ENCODE peak calls at places on chromosomes 3 and 15, in six cellular contexts. One of them, this sample, is unnamed.

GRCh38 chr15:65980824-65981456 is 111.6 kb downstream of the RAB11A start:
- DNase-seq in nephron progenitor cell: peak
- DNase-seq in midbrain: peak
- DNase-seq in HepG2: peak
- DNase-seq in substantia nigra: peak
- DNase-seq in GOT3: peak
- DNase-seq in this sample: peak

GRCh38 chr3:180571831-180572578 is 30.0 kb upstream of the TTC14 start:
- DNase-seq in substantia nigra: no peak
- DNase-seq in GOT3: no peak
- DNase-seq in midbrain: no peak
- DNase-seq in HepG2: no peak
- DNase-seq in nephron progenitor cell: no peak
- DNase-seq in this sample: peak

GRCh38 chr3:116340680-116341216 is 104.5 kb downstream of the LSAMP start:
- DNase-seq in nephron progenitor cell: no peak
- DNase-seq in GOT3: no peak
- DNase-seq in HepG2: no peak
- DNase-seq in substantia nigra: no peak
- DNase-seq in midbrain: no peak
- DNase-seq in this sample: no peak

GRCh38 chr3:171950373-171950772 is 89.0 kb upstream of the FNDC3B start:
- DNase-seq in HepG2: peak
- DNase-seq in substantia nigra: no peak
- DNase-seq in nephron progenitor cell: no peak
- DNase-seq in GOT3: no peak
- DNase-seq in midbrain: no peak
- DNase-seq in this sample: no peak

GRCh38 chr3:58635371-58636285 is 30.9 kb downstream of the FAM3D start:
- DNase-seq in midbrain: no peak
- DNase-seq in HepG2: no peak
- DNase-seq in nephron progenitor cell: no peak
- DNase-seq in GOT3: no peak
- DNase-seq in substantia nigra: no peak
- DNase-seq in this sample: no peak

GRCh38 chr15:47364671-47365141 is 352.6 kb upstream of the SEMA6D start:
- DNase-seq in substantia nigra: no peak
- DNase-seq in midbrain: no peak
- DNase-seq in GOT3: no peak
- DNase-seq in nephron progenitor cell: no peak
- DNase-seq in HepG2: no peak
- DNase-seq in this sample: no peak

GRCh38 chr3:152113413-152113812 is 155.3 kb upstream of the MBNL1 start:
- DNase-seq in HepG2: no peak
- DNase-seq in nephron progenitor cell: no peak
- DNase-seq in midbrain: no peak
- DNase-seq in GOT3: no peak
- DNase-seq in substantia nigra: no peak
- DNase-seq in this sample: no peak

GRCh38 chr3:105979961-105980360 is 111.1 kb upstream of the CBLB start:
- DNase-seq in HepG2: no peak
- DNase-seq in GOT3: no peak
- DNase-seq in nephron progenitor cell: no peak
- DNase-seq in midbrain: no peak
- DNase-seq in substantia nigra: no peak
- DNase-seq in this sample: no peak

GRCh38 chr3:174355505-174355904 is 503.6 kb upstream of the NAALADL2 start:
- DNase-seq in HepG2: no peak
- DNase-seq in substantia nigra: no peak
- DNase-seq in GOT3: no peak
- DNase-seq in nephron progenitor cell: no peak
- DNase-seq in midbrain: no peak
- DNase-seq in this sample: peak

GRCh38 chr15:56598991-56599390 is 134.1 kb upstream of the MNS1 start:
- DNase-seq in GOT3: no peak
- DNase-seq in midbrain: no peak
- DNase-seq in HepG2: no peak
- DNase-seq in substantia nigra: no peak
- DNase-seq in nephron progenitor cell: no peak
- DNase-seq in this sample: no peak

GRCh38 chr15:79680721-79681120 is 216.1 kb downstream of the MTHFS start:
- DNase-seq in nephron progenitor cell: no peak
- DNase-seq in midbrain: no peak
- DNase-seq in substantia nigra: no peak
- DNase-seq in HepG2: no peak
- DNase-seq in GOT3: no peak
- DNase-seq in this sample: no peak

GRCh38 chr3:194999491-194999890 is 271.5 kb downstream of the XXYLT1 start:
- DNase-seq in midbrain: no peak
- DNase-seq in substantia nigra: no peak
- DNase-seq in nephron progenitor cell: no peak
- DNase-seq in HepG2: no peak
- DNase-seq in GOT3: no peak
- DNase-seq in this sample: no peak

GRCh38 chr15:40771242-40771641 is 1.5 kb downstream of the C15orf62 start:
- DNase-seq in HepG2: no peak
- DNase-seq in nephron progenitor cell: no peak
- DNase-seq in midbrain: no peak
- DNase-seq in GOT3: no peak
- DNase-seq in substantia nigra: no peak
- DNase-seq in this sample: no peak

GRCh38 chr3:127831723-127832172 is 9.4 kb upstream of the MGLL start:
- DNase-seq in nephron progenitor cell: peak
- DNase-seq in HepG2: no peak
- DNase-seq in substantia nigra: no peak
- DNase-seq in GOT3: no peak
- DNase-seq in midbrain: no peak
- DNase-seq in this sample: no peak

GRCh38 chr3:189071452-189071851 is 100.3 kb upstream of the TPRG1 start:
- DNase-seq in GOT3: no peak
- DNase-seq in HepG2: no peak
- DNase-seq in nephron progenitor cell: no peak
- DNase-seq in substantia nigra: no peak
- DNase-seq in midbrain: no peak
- DNase-seq in this sample: no peak

GRCh38 chr3:196666001-196666867 is 26.7 kb downstream of the NRROS start:
- DNase-seq in midbrain: no peak
- DNase-seq in substantia nigra: peak
- DNase-seq in GOT3: peak
- DNase-seq in HepG2: peak
- DNase-seq in nephron progenitor cell: no peak
- DNase-seq in this sample: peak

GRCh38 chr15:27549796-27550195 is 549.3 kb downstream of the OCA2 start:
- DNase-seq in midbrain: no peak
- DNase-seq in substantia nigra: no peak
- DNase-seq in GOT3: no peak
- DNase-seq in nephron progenitor cell: no peak
- DNase-seq in HepG2: no peak
- DNase-seq in this sample: no peak

GRCh38 chr15:65336767-65337435 is 32.4 kb downstream of the RNU5B-1 start:
- DNase-seq in HepG2: no peak
- DNase-seq in substantia nigra: no peak
- DNase-seq in nephron progenitor cell: peak
- DNase-seq in midbrain: no peak
- DNase-seq in GOT3: no peak
- DNase-seq in this sample: no peak

GRCh38 chr3:4311496-4311895 is 8.3 kb downstream of the SETMAR start:
- DNase-seq in GOT3: no peak
- DNase-seq in HepG2: no peak
- DNase-seq in substantia nigra: no peak
- DNase-seq in midbrain: no peak
- DNase-seq in nephron progenitor cell: no peak
- DNase-seq in this sample: no peak

GRCh38 chr3:117356296-117356695 is 646.7 kb downstream of the TUSC7 start:
- DNase-seq in substantia nigra: no peak
- DNase-seq in HepG2: no peak
- DNase-seq in midbrain: no peak
- DNase-seq in nephron progenitor cell: no peak
- DNase-seq in GOT3: no peak
- DNase-seq in this sample: no peak

GRCh38 chr15:39588531-39589192 is 7.8 kb downstream of the THBS1 start:
- DNase-seq in nephron progenitor cell: no peak
- DNase-seq in GOT3: no peak
- DNase-seq in HepG2: no peak
- DNase-seq in midbrain: no peak
- DNase-seq in substantia nigra: no peak
- DNase-seq in this sample: no peak

GRCh38 chr15:74537736-74538135 is 3.3 kb upstream of the ARID3B start:
- DNase-seq in GOT3: no peak
- DNase-seq in HepG2: no peak
- DNase-seq in substantia nigra: no peak
- DNase-seq in nephron progenitor cell: no peak
- DNase-seq in midbrain: no peak
- DNase-seq in this sample: no peak

GRCh38 chr3:157120071-157120892 is 39.7 kb downstream of the CCNL1 start:
- DNase-seq in midbrain: no peak
- DNase-seq in substantia nigra: no peak
- DNase-seq in GOT3: no peak
- DNase-seq in nephron progenitor cell: no peak
- DNase-seq in HepG2: peak
- DNase-seq in this sample: no peak

GRCh38 chr3:45915518-45916231 is 27.6 kb upstream of the CXCR6 start:
- DNase-seq in GOT3: peak
- DNase-seq in midbrain: no peak
- DNase-seq in HepG2: no peak
- DNase-seq in substantia nigra: no peak
- DNase-seq in nephron progenitor cell: no peak
- DNase-seq in this sample: no peak

GRCh38 chr15:55917881-55918296 is 75.5 kb downstream of the NEDD4 start:
- DNase-seq in midbrain: peak
- DNase-seq in GOT3: no peak
- DNase-seq in nephron progenitor cell: no peak
- DNase-seq in substantia nigra: no peak
- DNase-seq in HepG2: peak
- DNase-seq in this sample: peak

GRCh38 chr15:39774688-39775267 is 7.9 kb downstream of the FSIP1 start:
- DNase-seq in nephron progenitor cell: no peak
- DNase-seq in substantia nigra: no peak
- DNase-seq in midbrain: no peak
- DNase-seq in HepG2: no peak
- DNase-seq in GOT3: no peak
- DNase-seq in this sample: no peak

GRCh38 chr3:12906141-12906915 is 65.0 kb upstream of the RPL32 start:
- DNase-seq in HepG2: no peak
- DNase-seq in nephron progenitor cell: no peak
- DNase-seq in substantia nigra: no peak
- DNase-seq in midbrain: no peak
- DNase-seq in GOT3: no peak
- DNase-seq in this sample: no peak

GRCh38 chr3:12371525-12372140 is 82.8 kb downstream of the PPARG start:
- DNase-seq in nephron progenitor cell: no peak
- DNase-seq in substantia nigra: no peak
- DNase-seq in GOT3: no peak
- DNase-seq in HepG2: no peak
- DNase-seq in midbrain: no peak
- DNase-seq in this sample: no peak

GRCh38 chr3:186930639-186931486 is 537 bp downstream of the ST6GAL1 start:
- DNase-seq in midbrain: peak
- DNase-seq in substantia nigra: peak
- DNase-seq in nephron progenitor cell: peak
- DNase-seq in GOT3: no peak
- DNase-seq in HepG2: peak
- DNase-seq in this sample: no peak

GRCh38 chr3:108511490-108511889 is 1.1 kb upstream of the MYH15 start:
- DNase-seq in GOT3: no peak
- DNase-seq in nephron progenitor cell: no peak
- DNase-seq in substantia nigra: no peak
- DNase-seq in midbrain: no peak
- DNase-seq in HepG2: no peak
- DNase-seq in this sample: no peak

GRCh38 chr3:30658328-30659052 is 52.1 kb downstream of the TGFBR2 start:
- DNase-seq in midbrain: no peak
- DNase-seq in HepG2: peak
- DNase-seq in nephron progenitor cell: no peak
- DNase-seq in GOT3: no peak
- DNase-seq in substantia nigra: no peak
- DNase-seq in this sample: peak

GRCh38 chr15:96340611-96341464 is 10.3 kb downstream of the NR2F2 start:
- DNase-seq in GOT3: no peak
- DNase-seq in HepG2: no peak
- DNase-seq in substantia nigra: no peak
- DNase-seq in nephron progenitor cell: peak
- DNase-seq in midbrain: peak
- DNase-seq in this sample: peak

GRCh38 chr15:90221251-90221900 is 12.4 kb downstream of the CIB1 start:
- DNase-seq in midbrain: peak
- DNase-seq in nephron progenitor cell: peak
- DNase-seq in GOT3: peak
- DNase-seq in HepG2: peak
- DNase-seq in substantia nigra: peak
- DNase-seq in this sample: peak

GRCh38 chr3:49173116-49173791 is 1.9 kb downstream of the KLHDC8B start:
- DNase-seq in nephron progenitor cell: peak
- DNase-seq in midbrain: no peak
- DNase-seq in GOT3: no peak
- DNase-seq in HepG2: peak
- DNase-seq in substantia nigra: no peak
- DNase-seq in this sample: no peak

This sample was measured in globus pallidus.